ENCODE peak calls at places on chromosomes 6 and 20, in six cellular contexts. M, B, D, J, C and G are unnamed samples.

GRCh38 chr6:20866940-20867630 is 332.8 kb downstream of the CDKAL1 start:
- DNase-seq in B (peak), C (no peak), M (peak), D (no peak), J (peak), G (no peak)

GRCh38 chr6:142822882-142823578 is 121.9 kb downstream of the HIVEP2 start:
- DNase-seq in B (peak), J (no peak), C (no peak), D (no peak), M (no peak), G (no peak)

GRCh38 chr6:168130168-168130651 is 51.2 kb upstream of the FRMD1 start:
- DNase-seq in B (no peak), D (no peak), J (no peak), M (no peak), C (no peak), G (no peak)

GRCh38 chr6:154404791-154405400 is 48.3 kb upstream of the IPCEF1 start:
- DNase-seq in B (no peak), M (no peak), J (peak), D (no peak), C (no peak), G (no peak)

GRCh38 chr6:154257074-154257473 is 99.5 kb downstream of the IPCEF1 start:
- DNase-seq in B (no peak), D (no peak), J (no peak), M (no peak), C (no peak), G (no peak)

GRCh38 chr6:75932067-75932466 is 140.4 kb downstream of the IMPG1 start:
- DNase-seq in C (no peak), M (peak), D (no peak), B (peak), J (peak), G (no peak)

GRCh38 chr20:40958598-40958997 is 70.0 kb upstream of the TOP1 start:
- DNase-seq in M (no peak), D (no peak), C (no peak), J (peak), B (no peak), G (no peak)

GRCh38 chr6:14880717-14881116 is 365.2 kb upstream of the JARID2 start:
- DNase-seq in D (no peak), B (no peak), M (no peak), C (no peak), J (no peak), G (no peak)

GRCh38 chr20:4086771-4087677 is 71.7 kb upstream of the RNF24 start:
- DNase-seq in J (no peak), D (no peak), B (no peak), C (no peak), M (no peak), G (peak)

GRCh38 chr20:22579119-22579427 is 5.3 kb downstream of the FOXA2 start:
- DNase-seq in M (no peak), J (no peak), D (no peak), B (peak), C (no peak), G (no peak)

GRCh38 chr6:165962361-165962760 is 205.3 kb downstream of the TBXT start:
- DNase-seq in J (no peak), M (no peak), B (no peak), D (no peak), C (no peak), G (no peak)

GRCh38 chr6:46453221-46453620 is 38.0 kb downstream of the RCAN2 start:
- DNase-seq in C (peak), B (no peak), D (no peak), J (peak), M (no peak), G (no peak)

GRCh38 chr6:111858347-111858746 is 14.9 kb downstream of the FYN start:
- DNase-seq in C (no peak), D (no peak), B (no peak), J (no peak), M (no peak), G (no peak)